ENCODE peak calls at places on chromosome 12, in seven cellular contexts. T is H9, W is IMR-90, I is trophoblast cell, S is mesenchymal stem cell, V is H1, D is mesendoderm. K is an unnamed sample.

GRCh38 chr12:127294651-127295205 is 972.2 kb upstream of the TMEM132C start:
- DNase-seq in T (no peak), W (no peak), I (no peak), S (no peak), V (no peak), D (no peak), K (no peak)

GRCh38 chr12:129193263-129193871 is 340.1 kb downstream of the GLT1D1 start:
- DNase-seq in T (peak), W (no peak), I (peak), S (no peak), V (peak), D (peak), K (no peak)

GRCh38 chr12:101414533-101415119 is 7.1 kb upstream of the ARL1 start:
- DNase-seq in T (peak), W (peak), I (peak), S (peak), V (no peak), D (peak), K (peak)

GRCh38 chr12:116592731-116593130 is 33.5 kb downstream of the MAP1LC3B2 start:
- DNase-seq in T (no peak), W (no peak), I (peak), S (no peak), V (no peak), D (no peak), K (no peak)

GRCh38 chr12:10042167-10042566 is 11.7 kb downstream of the CLEC9A start:
- DNase-seq in T (no peak), W (no peak), I (no peak), S (no peak), V (no peak), D (no peak), K (no peak)

GRCh38 chr12:95262808-95263207 is 45.2 kb downstream of the VEZT start:
- DNase-seq in T (no peak), W (peak), I (no peak), S (no peak), V (no peak), D (peak), K (no peak)

GRCh38 chr12:51011960-51012359 is 14.2 kb downstream of the SLC11A2 start:
- DNase-seq in T (no peak), W (no peak), I (no peak), S (no peak), V (no peak), D (no peak), K (no peak)

GRCh38 chr12:14454098-14454907 is 88.8 kb downstream of the ATF7IP start:
- DNase-seq in T (peak), W (peak), I (peak), S (peak), V (no peak), D (peak), K (peak)

GRCh38 chr12:54159140-54159539 is 29.6 kb downstream of the SMUG1 start:
- DNase-seq in T (peak), W (no peak), I (peak), S (no peak), V (peak), D (peak), K (no peak)

GRCh38 chr12:26226629-26227375 is 31.4 kb downstream of the SSPN start:
- DNase-seq in T (peak), W (no peak), I (peak), S (peak), V (peak), D (peak), K (peak)

GRCh38 chr12:47808049-47808448 is 11.7 kb downstream of the HDAC7 start:
- DNase-seq in T (no peak), W (peak), I (peak), S (peak), V (no peak), D (peak), K (no peak)

GRCh38 chr12:3122841-3123678 is 45.9 kb downstream of the TSPAN9 start:
- DNase-seq in T (peak), W (peak), I (no peak), S (peak), V (no peak), D (peak), K (no peak)

GRCh38 chr12:70290126-70290525 is 46.9 kb downstream of the CNOT2 start:
- DNase-seq in T (no peak), W (no peak), I (no peak), S (no peak), V (no peak), D (no peak), K (no peak)

GRCh38 chr12:80745851-80746250 is 29.1 kb downstream of the MYF5 start:
- DNase-seq in T (no peak), W (no peak), I (no peak), S (no peak), V (no peak), D (no peak), K (no peak)

GRCh38 chr12:133106253-133106652 is 23.8 kb downstream of the ZNF891 start:
- DNase-seq in T (no peak), W (no peak), I (no peak), S (peak), V (no peak), D (peak), K (no peak)

GRCh38 chr12:11941601-11942360 is 129.0 kb upstream of the BCL2L14 start:
- DNase-seq in T (no peak), W (peak), I (no peak), S (no peak), V (no peak), D (no peak), K (no peak)

GRCh38 chr12:31958601-31959000 is 614 bp upstream of the RESF1 start:
- DNase-seq in T (no peak), W (no peak), I (no peak), S (no peak), V (no peak), D (peak), K (no peak)

GRCh38 chr12:124392991-124393790 is 98.3 kb downstream of the RFLNA start:
- DNase-seq in T (peak), W (peak), I (no peak), S (peak), V (no peak), D (peak), K (no peak)

GRCh38 chr12:77615331-77615730 is 215.4 kb upstream of the NAV3 start:
- DNase-seq in T (peak), W (no peak), I (no peak), S (no peak), V (no peak), D (peak), K (no peak)

GRCh38 chr12:30696486-30696885 is 817 bp upstream of the IPO8 start:
- DNase-seq in T (peak), W (no peak), I (no peak), S (no peak), V (peak), D (peak), K (no peak)

GRCh38 chr12:510071-510825 is 50.5 kb downstream of the B4GALNT3 start:
- DNase-seq in T (peak), W (no peak), I (no peak), S (no peak), V (peak), D (peak), K (peak)

GRCh38 chr12:122399254-122399591 is 23.2 kb downstream of the CLIP1 start:
- DNase-seq in T (no peak), W (peak), I (no peak), S (no peak), V (no peak), D (peak), K (no peak)

GRCh38 chr12:4734625-4735196 is 14.5 kb downstream of the GALNT8 start:
- DNase-seq in T (no peak), W (no peak), I (no peak), S (no peak), V (no peak), D (no peak), K (no peak)

GRCh38 chr12:43957732-43958131 is 121.9 kb downstream of the TMEM117 start:
- DNase-seq in T (no peak), W (peak), I (peak), S (peak), V (no peak), D (peak), K (peak)

GRCh38 chr12:115983226-115983798 is 294.2 kb downstream of the MED13L start:
- DNase-seq in T (peak), W (no peak), I (peak), S (no peak), V (peak), D (peak), K (no peak)

DNA sequence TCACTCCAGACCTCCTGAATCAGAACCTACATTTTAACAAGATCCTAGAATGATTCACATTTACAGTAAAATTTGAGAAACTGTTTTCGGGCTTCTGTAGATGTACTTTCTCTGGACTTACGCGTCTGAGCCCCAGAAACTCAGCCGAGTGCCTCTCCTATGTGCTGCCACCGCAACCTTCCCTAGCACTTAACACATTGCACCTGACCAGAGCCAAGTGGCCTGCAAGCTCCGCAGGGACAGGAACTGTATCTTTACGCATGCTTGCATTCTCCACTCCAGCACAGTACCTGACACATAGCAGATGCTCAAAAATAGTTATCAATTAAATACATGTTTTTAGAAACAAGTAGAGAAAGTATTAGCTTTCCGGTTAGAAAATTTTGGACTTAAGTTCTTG is 1.2 kb downstream of the SMCO2 start:
- DNase-seq in T (no peak), W (no peak), I (no peak), S (no peak), V (no peak), D (no peak), K (no peak)
- H3K4me2 ChIP-seq in T (no peak), W (no peak), I (no peak), S (no peak), V (no peak), D (no peak), K (no peak)

DNA sequence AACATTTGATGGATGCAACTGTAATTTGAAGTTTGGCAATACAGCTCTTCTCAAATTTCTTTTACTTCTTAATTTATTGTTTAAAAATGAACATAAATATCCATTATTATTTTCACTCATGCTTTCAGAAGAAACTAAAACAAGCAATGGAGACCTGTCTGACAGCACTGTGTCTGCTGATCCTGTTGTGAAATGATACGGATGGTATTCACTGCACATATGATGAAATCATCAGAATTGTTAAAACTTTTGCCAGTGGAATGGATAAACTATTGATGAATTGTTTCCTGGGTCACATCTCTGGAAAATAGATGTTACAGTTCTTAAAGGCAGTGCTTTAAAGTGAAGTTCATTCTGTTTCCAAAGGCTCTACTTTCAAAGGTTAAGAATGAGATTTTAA is 59.2 kb downstream of the WASHC4 start:
- DNase-seq in T (no peak), W (peak), I (peak), S (peak), V (no peak), D (no peak), K (no peak)
- H2AK5ac ChIP-seq in T (no peak), W (no peak), I (no peak), S (no peak), V (no peak), D (no peak), K (no peak)

DNA sequence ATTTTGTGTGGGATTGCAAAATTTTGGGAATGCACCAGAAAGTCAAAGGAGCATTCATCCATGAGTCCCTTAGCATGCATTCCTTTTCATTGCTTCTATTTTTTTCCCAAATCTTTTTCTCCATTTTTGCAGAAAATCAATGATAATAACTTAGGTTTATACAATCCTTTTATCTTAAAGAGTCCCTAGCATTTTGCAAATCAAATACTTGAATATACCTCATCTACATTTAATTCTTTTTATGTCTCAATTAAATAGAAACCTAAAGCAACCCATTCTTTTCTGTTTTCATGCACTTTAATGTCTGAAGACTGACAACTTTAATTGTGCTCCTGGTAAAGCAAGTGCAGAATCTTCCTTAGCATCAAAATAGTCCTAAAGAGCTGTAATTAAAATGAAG is 168.2 kb downstream of the ALG10B start:
- DNase-seq in T (no peak), W (no peak), I (no peak), S (no peak), V (no peak), D (no peak), K (no peak)
- H3K4me2 ChIP-seq in T (no peak), W (no peak), I (no peak), S (no peak), V (peak), D (no peak), K (no peak)

GRCh38 chr12:109448707-109449390 is 28.3 kb downstream of the KCTD10 start:
- DNase-seq in T (no peak), W (no peak), I (no peak), S (no peak), V (no peak), D (no peak), K (no peak)
- H2AK5ac ChIP-seq in T (no peak), W (no peak), I (no peak), S (peak), V (no peak), D (no peak), K (no peak)

DNA sequence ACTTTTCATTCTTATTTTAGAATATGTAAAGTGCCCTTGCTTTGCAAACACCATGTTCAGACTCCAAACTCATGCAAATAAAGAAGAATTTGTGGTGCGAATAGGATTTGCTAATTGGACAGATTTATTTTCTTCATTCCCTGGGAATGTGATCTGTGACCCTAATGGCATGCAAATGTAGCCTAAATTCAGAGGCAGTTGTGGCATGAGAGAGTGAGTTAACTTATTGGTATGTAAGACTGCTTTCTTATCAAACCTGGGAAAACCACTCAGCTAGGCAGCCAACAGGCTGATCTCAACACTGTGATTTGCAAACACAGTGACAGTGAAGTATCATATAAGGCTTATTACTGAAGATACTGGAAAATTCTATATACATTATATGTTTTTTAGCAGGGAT is 10.0 kb downstream of the CAPZA3 start:
- DNase-seq in T (no peak), W (peak), I (peak), S (peak), V (no peak), D (peak), K (no peak)
- H3K4me2 ChIP-seq in T (no peak), W (no peak), I (no peak), S (no peak), V (no peak), D (no peak), K (no peak)

DNA sequence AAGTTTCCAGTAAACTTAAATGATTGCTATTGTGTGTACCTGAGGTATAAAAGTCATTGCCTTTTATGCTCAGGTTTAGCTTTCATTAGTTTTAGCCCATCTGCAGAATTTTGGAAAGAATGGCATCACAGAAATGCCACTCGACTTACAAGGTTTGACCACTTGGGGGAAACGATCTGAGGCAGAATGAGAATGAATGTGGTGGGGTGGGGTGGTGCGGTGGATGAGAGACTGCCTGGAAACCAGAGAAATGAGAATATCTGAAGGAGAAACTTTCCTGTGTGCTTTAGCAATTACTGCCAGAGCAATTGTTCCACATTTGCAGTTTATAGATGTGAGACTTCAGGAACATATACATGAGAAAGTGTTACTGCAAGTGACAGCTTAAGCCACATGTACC is 225.4 kb upstream of the PDE3A start:
- DNase-seq in T (peak), W (no peak), I (no peak), S (no peak), V (no peak), D (peak), K (no peak)
- H2AK5ac ChIP-seq in T (no peak), W (no peak), I (no peak), S (no peak), V (no peak), D (no peak), K (no peak)

DNA sequence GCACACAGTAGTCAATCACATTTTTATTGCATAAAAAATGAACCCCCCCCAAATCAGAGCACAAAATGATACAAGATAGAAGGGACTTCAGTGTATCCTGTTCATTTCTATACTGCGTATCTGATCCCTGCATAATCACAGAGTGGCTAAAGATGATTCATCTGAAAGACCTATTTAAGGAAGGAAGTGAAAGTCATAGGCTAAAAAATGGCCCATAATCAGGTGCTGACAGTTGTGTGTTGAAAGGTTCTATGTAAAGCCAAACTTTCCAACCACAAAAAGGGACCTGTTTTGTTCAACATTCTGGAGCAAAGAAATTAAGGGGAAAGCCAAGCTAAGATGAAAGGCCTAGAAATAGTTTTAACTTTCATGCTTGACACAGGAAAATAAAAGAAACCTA is 147.8 kb upstream of the ATP2B1 start:
- DNase-seq in T (no peak), W (peak), I (peak), S (peak), V (no peak), D (no peak), K (no peak)
- H3K4me2 ChIP-seq in T (no peak), W (no peak), I (no peak), S (no peak), V (no peak), D (no peak), K (no peak)

DNA sequence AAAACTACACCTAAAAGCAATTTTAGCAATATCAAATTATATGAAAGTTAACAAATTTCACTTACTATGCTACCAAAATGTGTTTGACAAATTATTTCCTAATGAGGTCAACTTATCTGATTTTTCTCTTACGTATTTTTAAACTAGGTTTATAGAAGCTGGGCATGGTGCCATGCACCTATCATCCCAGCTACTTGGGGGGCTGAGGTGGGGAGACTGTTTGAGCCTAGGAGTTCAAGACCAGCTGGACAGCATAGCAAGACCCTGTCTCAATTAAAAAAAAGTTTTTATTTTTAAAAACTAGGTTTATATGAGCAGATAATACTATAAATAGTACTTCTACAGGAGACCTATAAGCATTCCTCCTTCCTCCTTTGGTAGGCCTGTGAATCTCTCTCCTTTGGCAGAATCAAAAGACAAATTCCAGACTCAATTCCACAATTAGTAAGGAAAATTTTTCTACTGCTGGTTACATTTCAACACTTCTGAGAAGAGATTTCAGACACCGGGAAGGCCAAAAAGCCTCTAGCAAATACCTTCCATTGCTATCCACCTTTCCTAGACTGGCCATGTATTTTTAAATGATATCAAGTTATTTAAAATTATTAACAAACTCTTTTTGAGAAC is 34.5 kb downstream of the CDK17 start:
- DNase-seq in T (no peak), W (no peak), I (peak), S (no peak), V (no peak), D (no peak), K (no peak)
- H2AK5ac ChIP-seq in T (no peak), W (no peak), I (no peak), S (no peak), V (no peak), D (no peak), K (no peak)

K was measured in neuronal stem cell.